ENCODE peak calls at places on chromosomes 16 and 17, in ten cellular contexts. One of them, this sample, is unnamed. For H3K36me3, the result is how much of the 10 kb centered on the place peaks cover.

GRCh38 chr17:15048933-15049539 is 216.1 kb downstream of the PMP22 start:
- DNase-seq in uterus: no peak
- DNase-seq in IMR-90: no peak
- DNase-seq in brain microvascular endothelial cell: no peak
- DNase-seq in left ventricle myocardium inferior: no peak
- DNase-seq in gastrocnemius medialis: no peak
- DNase-seq in tibial nerve: no peak
- DNase-seq in fibroblast of lung: no peak
- DNase-seq in GM23248: no peak
- DNase-seq in sigmoid colon: no peak
- DNase-seq in this sample: no peak

GRCh38 chr16:68786685-68787418 is 49.8 kb downstream of the CDH1 start:
- DNase-seq in uterus: peak
- DNase-seq in IMR-90: peak
- DNase-seq in brain microvascular endothelial cell: peak
- DNase-seq in left ventricle myocardium inferior: no peak
- DNase-seq in gastrocnemius medialis: no peak
- DNase-seq in tibial nerve: no peak
- DNase-seq in fibroblast of lung: peak
- DNase-seq in GM23248: peak
- DNase-seq in sigmoid colon: peak
- DNase-seq in this sample: no peak

GRCh38 chr17:18182978-18183333 is 672 bp upstream of the ALKBH5 start:
- DNase-seq in uterus: peak
- DNase-seq in IMR-90: peak
- DNase-seq in brain microvascular endothelial cell: no peak
- DNase-seq in left ventricle myocardium inferior: peak
- DNase-seq in gastrocnemius medialis: peak
- DNase-seq in tibial nerve: peak
- DNase-seq in fibroblast of lung: no peak
- DNase-seq in GM23248: peak
- DNase-seq in sigmoid colon: peak
- DNase-seq in this sample: peak

GRCh38 chr17:81582341-81582740 is 30.2 kb upstream of the FAAP100 start:
- DNase-seq in uterus: no peak
- DNase-seq in IMR-90: peak
- DNase-seq in brain microvascular endothelial cell: peak
- DNase-seq in left ventricle myocardium inferior: no peak
- DNase-seq in gastrocnemius medialis: no peak
- DNase-seq in tibial nerve: no peak
- DNase-seq in fibroblast of lung: no peak
- DNase-seq in GM23248: peak
- DNase-seq in sigmoid colon: no peak
- DNase-seq in this sample: no peak

GRCh38 chr17:75824050-75824552 is 20.1 kb downstream of the UNC13D start:
- DNase-seq in uterus: no peak
- DNase-seq in IMR-90: no peak
- DNase-seq in brain microvascular endothelial cell: no peak
- DNase-seq in left ventricle myocardium inferior: no peak
- DNase-seq in gastrocnemius medialis: no peak
- DNase-seq in tibial nerve: no peak
- DNase-seq in fibroblast of lung: no peak
- DNase-seq in GM23248: no peak
- DNase-seq in sigmoid colon: no peak
- DNase-seq in this sample: no peak

GRCh38 chr17:76427457-76428231 is 25.3 kb downstream of the UBE2O start:
- DNase-seq in uterus: no peak
- DNase-seq in IMR-90: peak
- DNase-seq in brain microvascular endothelial cell: no peak
- DNase-seq in left ventricle myocardium inferior: no peak
- DNase-seq in gastrocnemius medialis: no peak
- DNase-seq in tibial nerve: no peak
- DNase-seq in fibroblast of lung: peak
- DNase-seq in GM23248: peak
- DNase-seq in sigmoid colon: no peak
- DNase-seq in this sample: no peak

GRCh38 chr17:44223574-44224046 is 4.1 kb upstream of the UBTF start:
- DNase-seq in uterus: peak
- DNase-seq in IMR-90: peak
- DNase-seq in brain microvascular endothelial cell: no peak
- DNase-seq in left ventricle myocardium inferior: no peak
- DNase-seq in gastrocnemius medialis: no peak
- DNase-seq in tibial nerve: no peak
- DNase-seq in fibroblast of lung: peak
- DNase-seq in GM23248: peak
- DNase-seq in sigmoid colon: no peak
- DNase-seq in this sample: no peak

GRCh38 chr16:64969221-64969620 is 152.6 kb downstream of the CDH11 start:
- DNase-seq in uterus: no peak
- DNase-seq in IMR-90: peak
- DNase-seq in brain microvascular endothelial cell: peak
- DNase-seq in left ventricle myocardium inferior: no peak
- DNase-seq in gastrocnemius medialis: no peak
- DNase-seq in tibial nerve: no peak
- DNase-seq in fibroblast of lung: no peak
- DNase-seq in GM23248: peak
- DNase-seq in sigmoid colon: no peak
- DNase-seq in this sample: no peak

GRCh38 chr16:50298075-50298460 is 31.7 kb downstream of the ADCY7 start:
- DNase-seq in uterus: peak
- DNase-seq in IMR-90: no peak
- DNase-seq in brain microvascular endothelial cell: no peak
- DNase-seq in left ventricle myocardium inferior: no peak
- DNase-seq in gastrocnemius medialis: no peak
- DNase-seq in tibial nerve: no peak
- DNase-seq in fibroblast of lung: no peak
- DNase-seq in GM23248: no peak
- DNase-seq in sigmoid colon: peak
- DNase-seq in this sample: peak

GRCh38 chr16:71923941-71924690 is 28.8 kb downstream of the IST1 start:
- DNase-seq in uterus: no peak
- DNase-seq in IMR-90: no peak
- DNase-seq in brain microvascular endothelial cell: peak
- DNase-seq in left ventricle myocardium inferior: no peak
- DNase-seq in gastrocnemius medialis: no peak
- DNase-seq in tibial nerve: no peak
- DNase-seq in fibroblast of lung: peak
- DNase-seq in GM23248: peak
- DNase-seq in sigmoid colon: no peak
- DNase-seq in this sample: no peak

GRCh38 chr17:58330997-58331814 is 2.6 kb upstream of the TSPOAP1 start:
- DNase-seq in uterus: no peak
- DNase-seq in IMR-90: no peak
- DNase-seq in brain microvascular endothelial cell: no peak
- DNase-seq in left ventricle myocardium inferior: peak
- DNase-seq in gastrocnemius medialis: no peak
- DNase-seq in tibial nerve: no peak
- DNase-seq in fibroblast of lung: no peak
- DNase-seq in GM23248: no peak
- DNase-seq in sigmoid colon: no peak
- DNase-seq in this sample: peak

GRCh38 chr16:82361885-82362284 is 191.9 kb upstream of the MPHOSPH6 start:
- DNase-seq in uterus: no peak
- DNase-seq in IMR-90: no peak
- DNase-seq in brain microvascular endothelial cell: no peak
- DNase-seq in left ventricle myocardium inferior: no peak
- DNase-seq in gastrocnemius medialis: no peak
- DNase-seq in tibial nerve: no peak
- DNase-seq in fibroblast of lung: no peak
- DNase-seq in GM23248: no peak
- DNase-seq in sigmoid colon: no peak
- DNase-seq in this sample: no peak

GRCh38 chr17:69555056-69555455 is 140.6 kb downstream of the MAP2K6 start:
- DNase-seq in uterus: no peak
- DNase-seq in IMR-90: no peak
- DNase-seq in brain microvascular endothelial cell: no peak
- DNase-seq in left ventricle myocardium inferior: no peak
- DNase-seq in gastrocnemius medialis: no peak
- DNase-seq in tibial nerve: no peak
- DNase-seq in fibroblast of lung: no peak
- DNase-seq in GM23248: no peak
- DNase-seq in sigmoid colon: no peak
- DNase-seq in this sample: no peak

GRCh38 chr17:40063915-40064531 is 1.3 kb downstream of the THRA start:
- DNase-seq in uterus: no peak
- DNase-seq in IMR-90: no peak
- DNase-seq in brain microvascular endothelial cell: no peak
- DNase-seq in left ventricle myocardium inferior: no peak
- DNase-seq in gastrocnemius medialis: peak
- DNase-seq in tibial nerve: no peak
- DNase-seq in fibroblast of lung: no peak
- DNase-seq in GM23248: peak
- DNase-seq in sigmoid colon: no peak
- DNase-seq in this sample: peak

GRCh38 chr17:60840456-60840855 is 162.8 kb downstream of the BCAS3 start:
- DNase-seq in uterus: no peak
- DNase-seq in IMR-90: peak
- DNase-seq in brain microvascular endothelial cell: no peak
- DNase-seq in left ventricle myocardium inferior: no peak
- DNase-seq in gastrocnemius medialis: no peak
- DNase-seq in tibial nerve: no peak
- DNase-seq in fibroblast of lung: peak
- DNase-seq in GM23248: no peak
- DNase-seq in sigmoid colon: no peak
- DNase-seq in this sample: no peak
- H3K27ac ChIP-seq in uterus: no peak
- H3K27ac ChIP-seq in IMR-90: no peak
- H3K27ac ChIP-seq in brain microvascular endothelial cell: no peak
- H3K27ac ChIP-seq in left ventricle myocardium inferior: no peak
- H3K27ac ChIP-seq in gastrocnemius medialis: no peak
- H3K27ac ChIP-seq in tibial nerve: no peak
- H3K27ac ChIP-seq in fibroblast of lung: no peak
- H3K27ac ChIP-seq in GM23248: no peak
- H3K27ac ChIP-seq in sigmoid colon: no peak
- H3K27ac ChIP-seq in this sample: no peak

GRCh38 chr16:84899414-84899813 is 79.6 kb downstream of the CRISPLD2 start:
- DNase-seq in uterus: no peak
- DNase-seq in IMR-90: no peak
- DNase-seq in brain microvascular endothelial cell: no peak
- DNase-seq in left ventricle myocardium inferior: no peak
- DNase-seq in gastrocnemius medialis: no peak
- DNase-seq in tibial nerve: no peak
- DNase-seq in fibroblast of lung: no peak
- DNase-seq in GM23248: no peak
- DNase-seq in sigmoid colon: no peak
- DNase-seq in this sample: no peak
- H3K36me3 ChIP-seq in uterus: under half
- H3K36me3 ChIP-seq in IMR-90: under half
- H3K36me3 ChIP-seq in brain microvascular endothelial cell: under half
- H3K36me3 ChIP-seq in left ventricle myocardium inferior: under half
- H3K36me3 ChIP-seq in gastrocnemius medialis: under half
- H3K36me3 ChIP-seq in tibial nerve: under half
- H3K36me3 ChIP-seq in fibroblast of lung: under half
- H3K36me3 ChIP-seq in GM23248: under half
- H3K36me3 ChIP-seq in sigmoid colon: half or more
- H3K36me3 ChIP-seq in this sample: under half

GRCh38 chr16:11686713-11687112 is 18.5 kb downstream of the SNN start:
- DNase-seq in uterus: no peak
- DNase-seq in IMR-90: no peak
- DNase-seq in brain microvascular endothelial cell: no peak
- DNase-seq in left ventricle myocardium inferior: no peak
- DNase-seq in gastrocnemius medialis: no peak
- DNase-seq in tibial nerve: no peak
- DNase-seq in fibroblast of lung: no peak
- DNase-seq in GM23248: no peak
- DNase-seq in sigmoid colon: no peak
- DNase-seq in this sample: no peak

GRCh38 chr16:11689031-11689840 is 21.0 kb downstream of the SNN start:
- DNase-seq in uterus: peak
- DNase-seq in IMR-90: no peak
- DNase-seq in brain microvascular endothelial cell: no peak
- DNase-seq in left ventricle myocardium inferior: no peak
- DNase-seq in gastrocnemius medialis: no peak
- DNase-seq in tibial nerve: no peak
- DNase-seq in fibroblast of lung: peak
- DNase-seq in GM23248: no peak
- DNase-seq in sigmoid colon: peak
- DNase-seq in this sample: no peak

GRCh38 chr16:11687606-11688519 is 19.6 kb downstream of the SNN start:
- DNase-seq in uterus: peak
- DNase-seq in IMR-90: no peak
- DNase-seq in brain microvascular endothelial cell: no peak
- DNase-seq in left ventricle myocardium inferior: no peak
- DNase-seq in gastrocnemius medialis: no peak
- DNase-seq in tibial nerve: no peak
- DNase-seq in fibroblast of lung: no peak
- DNase-seq in GM23248: no peak
- DNase-seq in sigmoid colon: peak
- DNase-seq in this sample: no peak

GRCh38 chr16:11685844-11686618 is 17.8 kb downstream of the SNN start:
- DNase-seq in uterus: no peak
- DNase-seq in IMR-90: peak
- DNase-seq in brain microvascular endothelial cell: no peak
- DNase-seq in left ventricle myocardium inferior: no peak
- DNase-seq in gastrocnemius medialis: no peak
- DNase-seq in tibial nerve: no peak
- DNase-seq in fibroblast of lung: peak
- DNase-seq in GM23248: peak
- DNase-seq in sigmoid colon: peak
- DNase-seq in this sample: no peak

GRCh38 chr16:11688520-11688886 is 20.2 kb downstream of the SNN start:
- DNase-seq in uterus: no peak
- DNase-seq in IMR-90: no peak
- DNase-seq in brain microvascular endothelial cell: no peak
- DNase-seq in left ventricle myocardium inferior: no peak
- DNase-seq in gastrocnemius medialis: no peak
- DNase-seq in tibial nerve: no peak
- DNase-seq in fibroblast of lung: no peak
- DNase-seq in GM23248: no peak
- DNase-seq in sigmoid colon: no peak
- DNase-seq in this sample: no peak
- H3K27ac ChIP-seq in uterus: peak
- H3K27ac ChIP-seq in IMR-90: no peak
- H3K27ac ChIP-seq in brain microvascular endothelial cell: no peak
- H3K27ac ChIP-seq in left ventricle myocardium inferior: peak
- H3K27ac ChIP-seq in gastrocnemius medialis: peak
- H3K27ac ChIP-seq in tibial nerve: peak
- H3K27ac ChIP-seq in fibroblast of lung: no peak
- H3K27ac ChIP-seq in GM23248: no peak
- H3K27ac ChIP-seq in sigmoid colon: peak
- H3K27ac ChIP-seq in this sample: no peak

DNA sequence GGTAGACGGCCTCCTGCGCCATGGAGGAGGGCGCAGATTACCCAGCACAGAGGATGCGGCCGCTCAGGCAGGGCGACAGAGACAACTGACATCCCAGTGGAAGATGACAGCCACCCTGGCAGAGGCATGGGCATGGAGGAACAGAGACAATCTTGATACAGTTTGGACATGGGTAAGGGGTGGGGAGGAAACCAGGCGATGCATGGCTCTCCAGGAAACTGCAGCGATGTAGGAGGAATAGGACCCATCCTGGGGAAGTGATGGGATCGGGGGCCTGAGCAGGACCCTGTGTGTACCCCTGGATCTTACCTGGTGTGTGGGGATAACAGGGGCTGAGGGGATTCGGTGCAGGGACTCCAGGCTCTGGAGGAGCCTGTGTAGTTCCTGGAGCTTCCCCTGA is 4.6 kb downstream of the OSBPL7 start:
- DNase-seq in uterus: no peak
- DNase-seq in IMR-90: no peak
- DNase-seq in brain microvascular endothelial cell: no peak
- DNase-seq in left ventricle myocardium inferior: no peak
- DNase-seq in gastrocnemius medialis: no peak
- DNase-seq in tibial nerve: no peak
- DNase-seq in fibroblast of lung: no peak
- DNase-seq in GM23248: no peak
- DNase-seq in sigmoid colon: no peak
- DNase-seq in this sample: peak
- H3K36me3 ChIP-seq in uterus: under half
- H3K36me3 ChIP-seq in IMR-90: half or more
- H3K36me3 ChIP-seq in brain microvascular endothelial cell: under half
- H3K36me3 ChIP-seq in left ventricle myocardium inferior: half or more
- H3K36me3 ChIP-seq in gastrocnemius medialis: under half
- H3K36me3 ChIP-seq in tibial nerve: half or more
- H3K36me3 ChIP-seq in fibroblast of lung: under half
- H3K36me3 ChIP-seq in GM23248: under half
- H3K36me3 ChIP-seq in sigmoid colon: under half
- H3K36me3 ChIP-seq in this sample: under half